ENCODE peak calls at places on chromosomes 6 and 20, in ten cellular contexts. V, F, O, J, P, X, C, S, I and U are unnamed samples. For H3K27me3 and H3K4me1, the result is how much of the 10 kb centered on the place peaks cover.

GRCh38 chr6:142406131-142406530 is 104.3 kb downstream of the ADGRG6 start:
- DNase-seq in V (no peak), F (no peak), O (no peak), J (no peak), P (no peak), X (no peak), C (no peak), S (no peak), I (no peak), U (no peak)

GRCh38 chr6:14467591-14467990 is 350.0 kb downstream of the CD83 start:
- DNase-seq in V (no peak), F (no peak), O (no peak), J (no peak), P (no peak), X (no peak), C (no peak), S (no peak), I (no peak), U (no peak)

GRCh38 chr6:148758492-148758891 is 11.7 kb downstream of the UST start:
- DNase-seq in V (no peak), F (no peak), O (no peak), J (peak), P (no peak), X (no peak), C (no peak), S (peak), I (peak), U (no peak)

GRCh38 chr20:54662064-54662463 is 186.7 kb downstream of the DOK5 start:
- DNase-seq in V (no peak), F (no peak), O (no peak), J (no peak), P (no peak), X (no peak), C (no peak), S (no peak), I (no peak), U (no peak)

GRCh38 chr20:63384336-63384735 is 23.2 kb upstream of the CHRNA4 start:
- DNase-seq in V (no peak), F (no peak), O (no peak), J (no peak), P (no peak), X (peak), C (no peak), S (no peak), I (no peak), U (no peak)

GRCh38 chr6:9458424-9458823 is 956.5 kb downstream of the TFAP2A start:
- DNase-seq in V (no peak), F (no peak), O (no peak), J (no peak), P (no peak), X (no peak), C (no peak), S (no peak), I (no peak), U (no peak)

GRCh38 chr6:121449331-121449730 is 13.9 kb downstream of the GJA1 start:
- DNase-seq in V (no peak), F (no peak), O (no peak), J (no peak), P (no peak), X (no peak), C (no peak), S (no peak), I (no peak), U (no peak)

GRCh38 chr20:41462372-41463161 is 95.9 kb upstream of the EMILIN3 start:
- DNase-seq in V (no peak), F (no peak), O (no peak), J (no peak), P (no peak), X (no peak), C (no peak), S (no peak), I (no peak), U (no peak)

GRCh38 chr6:163872335-163872734 is 457.8 kb downstream of the QKI start:
- DNase-seq in V (no peak), F (no peak), O (no peak), J (no peak), P (no peak), X (no peak), C (no peak), S (no peak), I (no peak), U (no peak)

GRCh38 chr6:127366281-127367022 is 23.0 kb upstream of the ECHDC1 start:
- DNase-seq in V (peak), F (peak), O (peak), J (no peak), P (no peak), X (no peak), C (no peak), S (no peak), I (no peak), U (peak)

GRCh38 chr6:23316131-23316530 is 746.8 kb downstream of the HDGFL1 start:
- DNase-seq in V (no peak), F (no peak), O (no peak), J (no peak), P (no peak), X (no peak), C (no peak), S (no peak), I (no peak), U (no peak)

GRCh38 chr20:32522775-32523612 is 62.1 kb downstream of the NOL4L start:
- DNase-seq in V (no peak), F (no peak), O (no peak), J (no peak), P (no peak), X (peak), C (peak), S (no peak), I (no peak), U (no peak)

GRCh38 chr20:46057856-46058655 is 29.0 kb downstream of the SLC12A5 start:
- DNase-seq in V (peak), F (no peak), O (no peak), J (no peak), P (no peak), X (peak), C (no peak), S (peak), I (peak), U (peak)

GRCh38 chr20:36497856-36498255 is 43.5 kb upstream of the MYL9 start:
- DNase-seq in V (peak), F (no peak), O (no peak), J (no peak), P (no peak), X (no peak), C (no peak), S (no peak), I (no peak), U (no peak)

GRCh38 chr6:137813308-137813707 is 53.8 kb upstream of the TNFAIP3 start:
- DNase-seq in V (no peak), F (peak), O (no peak), J (no peak), P (no peak), X (no peak), C (no peak), S (no peak), I (no peak), U (peak)

GRCh38 chr6:83439201-83439600 is 8.3 kb upstream of the ME1 start:
- DNase-seq in V (no peak), F (no peak), O (no peak), J (no peak), P (no peak), X (no peak), C (no peak), S (no peak), I (no peak), U (no peak)

GRCh38 chr20:4602297-4602631 is 119.4 kb upstream of the PRND start:
- DNase-seq in V (no peak), F (no peak), O (no peak), J (no peak), P (no peak), X (no peak), C (no peak), S (no peak), I (no peak), U (no peak)

GRCh38 chr6:99905209-99906106 is 88.6 kb downstream of the MCHR2 start:
- DNase-seq in V (no peak), F (peak), O (peak), J (no peak), P (no peak), X (no peak), C (peak), S (no peak), I (no peak), U (no peak)

GRCh38 chr20:39057911-39058310 is 95.8 kb downstream of the DHX35 start:
- DNase-seq in V (no peak), F (no peak), O (no peak), J (no peak), P (no peak), X (no peak), C (no peak), S (no peak), I (no peak), U (no peak)

GRCh38 chr6:21999012-21999528 is 297.8 kb downstream of the PRL start:
- DNase-seq in V (no peak), F (no peak), O (no peak), J (no peak), P (no peak), X (no peak), C (peak), S (no peak), I (no peak), U (no peak)

GRCh38 chr6:47524136-47524840 is 46.7 kb downstream of the CD2AP start:
- DNase-seq in V (no peak), F (no peak), O (no peak), J (no peak), P (no peak), X (no peak), C (no peak), S (no peak), I (no peak), U (no peak)

GRCh38 chr6:139473239-139473701 is 98.8 kb upstream of the CITED2 start:
- DNase-seq in V (no peak), F (no peak), O (no peak), J (no peak), P (no peak), X (no peak), C (no peak), S (peak), I (no peak), U (no peak)

GRCh38 chr6:24064106-24064505 is 61.9 kb upstream of the NRSN1 start:
- DNase-seq in V (no peak), F (no peak), O (peak), J (no peak), P (no peak), X (no peak), C (peak), S (no peak), I (no peak), U (no peak)

GRCh38 chr6:147322299-147323162 is 118.3 kb downstream of the STXBP5 start:
- DNase-seq in V (no peak), F (no peak), O (no peak), J (no peak), P (no peak), X (no peak), C (no peak), S (no peak), I (no peak), U (no peak)

GRCh38 chr6:148179786-148180185 is 162.9 kb upstream of the SASH1 start:
- DNase-seq in V (no peak), F (no peak), O (no peak), J (no peak), P (no peak), X (no peak), C (peak), S (no peak), I (no peak), U (no peak)

GRCh38 chr6:4313044-4313686 is 177.8 kb upstream of the ECI2 start:
- DNase-seq in V (peak), F (no peak), O (peak), J (no peak), P (no peak), X (no peak), C (no peak), S (no peak), I (peak), U (peak)

GRCh38 chr6:35215665-35216411 is 2.1 kb downstream of the SCUBE3 start:
- DNase-seq in V (no peak), F (no peak), O (no peak), J (no peak), P (peak), X (no peak), C (no peak), S (no peak), I (no peak), U (no peak)

GRCh38 chr6:35218021-35218420 is 4.3 kb downstream of the SCUBE3 start:
- DNase-seq in V (no peak), F (no peak), O (no peak), J (no peak), P (no peak), X (no peak), C (no peak), S (no peak), I (no peak), U (no peak)

GRCh38 chr6:35216832-35217811 is 3.4 kb downstream of the SCUBE3 start:
- DNase-seq in V (no peak), F (no peak), O (no peak), J (no peak), P (no peak), X (no peak), C (no peak), S (no peak), I (no peak), U (no peak)

GRCh38 chr6:35214869-35215664 is 1.3 kb downstream of the SCUBE3 start:
- DNase-seq in V (no peak), F (no peak), O (no peak), J (no peak), P (peak), X (no peak), C (no peak), S (no peak), I (no peak), U (no peak)

GRCh38 chr6:35216412-35216732 is 2.6 kb downstream of the SCUBE3 start:
- DNase-seq in V (no peak), F (no peak), O (no peak), J (no peak), P (no peak), X (no peak), C (no peak), S (no peak), I (no peak), U (no peak)
- H3K27me3 ChIP-seq in V (under half), F (half or more), O (under half), J (under half), P (under half), X (half or more), C (under half), S (half or more), I (under half), U (under half)

GRCh38 chr20:62366370-62367135 is 559 bp downstream of the LAMA5 start:
- DNase-seq in V (peak), F (no peak), O (no peak), J (no peak), P (peak), X (peak), C (peak), S (peak), I (no peak), U (peak)
- H3K4me1 ChIP-seq in V (half or more), F (half or more), O (half or more), J (under half), P (under half), X (half or more), C (under half), S (half or more), I (under half), U (half or more)

GRCh38 chr20:59605691-59606364 is 1.5 kb downstream of the PHACTR3 start:
- DNase-seq in V (no peak), F (no peak), O (no peak), J (no peak), P (peak), X (no peak), C (no peak), S (no peak), I (no peak), U (no peak)
- H3K27me3 ChIP-seq in V (half or more), F (under half), O (under half), J (under half), P (under half), X (half or more), C (half or more), S (under half), I (under half), U (half or more)

DNA sequence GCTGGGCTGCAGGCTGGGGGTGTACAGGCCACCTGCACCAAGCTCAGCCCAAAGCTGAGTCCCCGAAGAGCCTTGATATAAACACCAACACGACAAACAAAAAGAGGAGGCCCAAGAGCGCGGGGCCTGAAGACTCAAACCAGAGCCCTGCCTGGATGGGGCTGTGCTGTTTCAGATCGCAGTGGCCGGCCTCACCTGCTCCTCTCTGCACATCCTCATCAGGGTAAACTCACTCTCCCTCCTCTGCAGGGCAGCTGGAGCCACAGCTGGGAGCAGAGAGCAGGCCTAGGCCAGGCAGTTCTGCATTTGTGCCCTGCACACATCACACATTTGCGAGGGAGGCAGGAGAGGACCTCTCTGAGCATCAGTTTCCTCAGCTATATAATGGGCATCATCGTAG is 3.7 kb upstream of the RBM38 start:
- DNase-seq in V (no peak), F (no peak), O (no peak), J (no peak), P (peak), X (peak), C (no peak), S (peak), I (no peak), U (peak)
- H3K4me1 ChIP-seq in V (under half), F (under half), O (under half), J (under half), P (under half), X (under half), C (under half), S (under half), I (under half), U (under half)

GRCh38 chr6:168300975-168301647 is 18.5 kb downstream of the DACT2 start:
- DNase-seq in V (no peak), F (no peak), O (no peak), J (no peak), P (no peak), X (no peak), C (no peak), S (no peak), I (no peak), U (no peak)

GRCh38 chr6:168299541-168300511 is 19.8 kb downstream of the DACT2 start:
- DNase-seq in V (no peak), F (no peak), O (no peak), J (no peak), P (peak), X (no peak), C (no peak), S (no peak), I (no peak), U (no peak)

GRCh38 chr6:168294901-168295300 is 24.7 kb downstream of the DACT2 start:
- DNase-seq in V (no peak), F (no peak), O (no peak), J (no peak), P (peak), X (no peak), C (no peak), S (no peak), I (no peak), U (no peak)

GRCh38 chr6:168293641-168294530 is 25.7 kb downstream of the DACT2 start:
- DNase-seq in V (no peak), F (no peak), O (no peak), J (no peak), P (peak), X (no peak), C (no peak), S (no peak), I (no peak), U (no peak)

DNA sequence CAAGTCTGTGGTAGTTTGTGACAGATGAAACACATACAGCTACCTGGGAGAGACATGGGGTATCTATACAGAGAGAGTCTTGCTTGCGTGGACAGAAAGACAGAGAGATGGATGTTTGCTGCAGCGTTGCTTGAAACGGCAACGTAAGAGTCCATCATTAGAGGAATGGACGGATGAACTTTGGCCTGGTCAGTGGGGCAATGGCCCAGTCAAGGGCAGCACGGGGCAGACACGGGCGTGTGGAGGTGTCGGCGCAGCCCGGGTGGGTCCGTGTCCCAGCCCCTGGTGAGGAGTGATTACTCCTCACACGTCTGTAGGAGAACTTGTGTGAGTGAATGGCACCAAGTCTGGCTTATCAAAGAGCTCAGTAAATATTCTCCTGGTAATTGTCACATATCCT is 21.9 kb downstream of the DACT2 start:
- DNase-seq in V (no peak), F (no peak), O (no peak), J (no peak), P (peak), X (no peak), C (no peak), S (no peak), I (no peak), U (no peak)
- H3K27me3 ChIP-seq in V (under half), F (under half), O (under half), J (under half), P (under half), X (under half), C (under half), S (under half), I (under half), U (under half)

GRCh38 chr6:169669889-169670288 is 31.9 kb downstream of the WDR27 start:
- DNase-seq in V (no peak), F (no peak), O (no peak), J (no peak), P (no peak), X (no peak), C (no peak), S (no peak), I (no peak), U (no peak)
- H3K4me1 ChIP-seq in V (under half), F (under half), O (under half), J (under half), P (under half), X (under half), C (under half), S (under half), I (under half), U (under half)

DNA sequence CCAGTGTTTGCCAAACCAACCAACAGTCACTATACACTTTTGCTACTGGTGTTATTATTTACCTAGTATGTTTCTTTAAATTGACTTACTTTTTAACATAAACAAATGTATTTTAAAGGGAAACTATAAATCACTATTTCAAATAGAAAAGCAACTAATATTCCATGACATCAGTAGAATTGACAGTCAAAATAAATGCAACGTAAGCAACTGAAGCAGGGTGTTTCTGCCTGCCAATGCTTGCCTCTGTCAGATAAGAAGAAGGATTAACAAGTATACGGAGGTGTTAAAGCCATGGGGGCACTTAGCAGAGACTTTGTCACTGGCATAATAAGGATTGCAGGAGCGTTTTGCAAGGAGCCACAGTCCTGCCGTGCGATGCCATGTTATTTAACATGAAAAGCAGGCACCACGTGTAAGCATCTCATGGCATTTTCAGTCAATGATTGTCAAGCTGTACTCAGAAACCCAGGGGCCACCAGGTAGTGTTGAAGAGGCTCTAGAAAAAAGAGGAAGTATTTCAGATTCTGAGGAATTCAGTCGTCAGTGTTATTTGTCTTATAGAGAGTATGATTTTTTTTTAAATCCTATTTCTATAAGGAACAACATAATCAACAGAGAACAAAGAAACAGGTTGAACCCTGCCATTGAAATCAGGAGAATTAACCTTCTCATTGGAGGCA is 131.7 kb downstream of the BFSP1 start:
- DNase-seq in V (no peak), F (no peak), O (no peak), J (no peak), P (no peak), X (no peak), C (no peak), S (no peak), I (no peak), U (no peak)
- H3K27me3 ChIP-seq in V (under half), F (under half), O (under half), J (under half), P (under half), X (under half), C (under half), S (under half), I (under half), U (under half)

GRCh38 chr6:36928547-36928918 is 26.0 kb upstream of the PI16 start:
- DNase-seq in V (no peak), F (no peak), O (no peak), J (no peak), P (peak), X (no peak), C (peak), S (peak), I (no peak), U (no peak)
- H3K4me1 ChIP-seq in V (under half), F (under half), O (under half), J (under half), P (under half), X (under half), C (under half), S (under half), I (under half), U (under half)

DNA sequence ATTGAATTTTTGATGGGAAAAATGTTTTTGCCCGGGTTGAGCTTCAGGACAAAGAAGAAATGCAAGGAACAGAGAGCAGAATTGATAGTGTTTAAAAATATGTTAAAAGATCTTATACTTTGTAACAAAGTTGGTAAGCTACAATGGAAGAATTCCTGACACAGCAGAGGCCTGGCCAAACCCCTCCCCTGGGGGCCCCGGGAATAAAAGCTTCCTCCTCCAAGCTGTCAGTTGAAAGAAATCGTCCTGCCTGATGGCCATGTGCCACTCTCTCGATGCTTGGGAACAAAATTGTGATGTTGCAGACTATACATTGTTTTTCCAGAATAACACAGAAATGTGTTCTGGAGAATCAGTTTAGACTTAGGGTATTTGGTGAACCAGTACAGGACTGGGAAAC is 14.2 kb upstream of the TOX2 start:
- DNase-seq in V (no peak), F (no peak), O (no peak), J (no peak), P (no peak), X (no peak), C (no peak), S (no peak), I (no peak), U (no peak)
- H3K27me3 ChIP-seq in V (under half), F (under half), O (under half), J (under half), P (under half), X (under half), C (under half), S (under half), I (under half), U (under half)